ENCODE peak calls at places on chromosomes 13 and 19, in four cellular contexts. One of them, this sample, is unnamed.

GRCh38 chr19:38921420-38922274 is 8.9 kb downstream of the SARS2 start:
- DNase-seq in HCT116: no peak
- DNase-seq in cardiac muscle cell: no peak
- DNase-seq in colonic mucosa: no peak
- DNase-seq in this sample: no peak

GRCh38 chr19:36236946-36237310 is 22.0 kb downstream of the ZNF146 start:
- DNase-seq in HCT116: no peak
- DNase-seq in cardiac muscle cell: no peak
- DNase-seq in colonic mucosa: no peak
- DNase-seq in this sample: no peak

GRCh38 chr19:10637894-10638293 is 12.5 kb downstream of the SLC44A2 start:
- DNase-seq in HCT116: no peak
- DNase-seq in cardiac muscle cell: no peak
- DNase-seq in colonic mucosa: no peak
- DNase-seq in this sample: no peak

GRCh38 chr13:76975863-76976262 is 16.0 kb upstream of the CLN5 start:
- DNase-seq in HCT116: no peak
- DNase-seq in cardiac muscle cell: no peak
- DNase-seq in colonic mucosa: no peak
- DNase-seq in this sample: no peak

GRCh38 chr13:94061316-94061715 is 418.2 kb downstream of the DCT start:
- DNase-seq in HCT116: no peak
- DNase-seq in cardiac muscle cell: no peak
- DNase-seq in colonic mucosa: no peak
- DNase-seq in this sample: no peak

GRCh38 chr19:50909240-50910070 is 1.7 kb downstream of the KLK4 start:
- DNase-seq in HCT116: peak; percentile 85
- DNase-seq in cardiac muscle cell: peak; percentile 50
- DNase-seq in colonic mucosa: peak; percentile 90
- DNase-seq in this sample: no peak

GRCh38 chr13:110431851-110432294 is 124.8 kb downstream of the COL4A2 start:
- DNase-seq in HCT116: no peak
- DNase-seq in cardiac muscle cell: no peak
- DNase-seq in colonic mucosa: no peak
- DNase-seq in this sample: peak; percentile 58

GRCh38 chr13:25630327-25630726 is 258.6 kb downstream of the ATP8A2 start:
- DNase-seq in HCT116: no peak
- DNase-seq in cardiac muscle cell: no peak
- DNase-seq in colonic mucosa: no peak
- DNase-seq in this sample: no peak

GRCh38 chr13:113785051-113786010 is 26.3 kb downstream of the TMEM255B start:
- DNase-seq in HCT116: peak; percentile 48
- DNase-seq in cardiac muscle cell: peak; percentile 19
- DNase-seq in colonic mucosa: no peak
- DNase-seq in this sample: no peak

GRCh38 chr19:22831211-22831610 is 880 bp upstream of the ZNF723 start:
- DNase-seq in HCT116: no peak
- DNase-seq in cardiac muscle cell: no peak
- DNase-seq in colonic mucosa: no peak
- DNase-seq in this sample: no peak

GRCh38 chr19:44745386-44745831 is 3.1 kb upstream of the BCL3 start:
- DNase-seq in HCT116: peak; percentile 26
- DNase-seq in cardiac muscle cell: peak; percentile 92
- DNase-seq in colonic mucosa: peak; percentile 89
- DNase-seq in this sample: peak; percentile 84

GRCh38 chr13:26562538-26562890 is 5.0 kb downstream of the WASF3 start:
- DNase-seq in HCT116: no peak
- DNase-seq in cardiac muscle cell: no peak
- DNase-seq in colonic mucosa: no peak
- DNase-seq in this sample: no peak

GRCh38 chr13:46317120-46317519 is 69.9 kb downstream of the RUBCNL start:
- DNase-seq in HCT116: no peak
- DNase-seq in cardiac muscle cell: peak; percentile 58
- DNase-seq in colonic mucosa: no peak
- DNase-seq in this sample: no peak

GRCh38 chr19:51398096-51398704 is 7.8 kb upstream of the C19orf84 start:
- DNase-seq in HCT116: no peak
- DNase-seq in cardiac muscle cell: peak; percentile 39
- DNase-seq in colonic mucosa: no peak
- DNase-seq in this sample: no peak

GRCh38 chr13:27076411-27076810 is 95.2 kb downstream of the USP12 start:
- DNase-seq in HCT116: no peak
- DNase-seq in cardiac muscle cell: peak; percentile 74
- DNase-seq in colonic mucosa: no peak
- DNase-seq in this sample: no peak

GRCh38 chr19:46495789-46496099 is at the start of gene PNMA8B:
- DNase-seq in HCT116: no peak
- DNase-seq in cardiac muscle cell: peak; percentile 71
- DNase-seq in colonic mucosa: peak; percentile 26
- DNase-seq in this sample: no peak

GRCh38 chr19:18419195-18419698 is at the start of gene SSBP4:
- DNase-seq in HCT116: no peak
- DNase-seq in cardiac muscle cell: peak; percentile 90
- DNase-seq in colonic mucosa: peak; percentile 74
- DNase-seq in this sample: no peak

GRCh38 chr19:11169896-11170678 is 14.5 kb upstream of the SPC24 start:
- DNase-seq in HCT116: no peak
- DNase-seq in cardiac muscle cell: peak; percentile 84
- DNase-seq in colonic mucosa: no peak
- DNase-seq in this sample: no peak

GRCh38 chr13:76684336-76684735 is 201.9 kb downstream of the KCTD12 start:
- DNase-seq in HCT116: no peak
- DNase-seq in cardiac muscle cell: peak; percentile 48
- DNase-seq in colonic mucosa: no peak
- DNase-seq in this sample: no peak

GRCh38 chr13:113550453-113550852 is 34.1 kb upstream of the TFDP1 start:
- DNase-seq in HCT116: no peak
- DNase-seq in cardiac muscle cell: no peak
- DNase-seq in colonic mucosa: peak; percentile 6
- DNase-seq in this sample: no peak

GRCh38 chr19:1465191-1466016 is 13.6 kb downstream of the C19orf25 start:
- DNase-seq in HCT116: no peak
- DNase-seq in cardiac muscle cell: no peak
- DNase-seq in colonic mucosa: peak; percentile 63
- DNase-seq in this sample: no peak

GRCh38 chr13:78326608-78327007 is 276.7 kb downstream of the POU4F1 start:
- DNase-seq in HCT116: no peak
- DNase-seq in cardiac muscle cell: no peak
- DNase-seq in colonic mucosa: no peak
- DNase-seq in this sample: no peak

GRCh38 chr13:28729541-28729940 is 10.8 kb upstream of the SLC46A3 start:
- DNase-seq in HCT116: no peak
- DNase-seq in cardiac muscle cell: no peak
- DNase-seq in colonic mucosa: no peak
- DNase-seq in this sample: no peak

GRCh38 chr19:571127-571974 is 1.0 kb upstream of the BSG start:
- DNase-seq in HCT116: no peak
- DNase-seq in cardiac muscle cell: peak; percentile 37
- DNase-seq in colonic mucosa: peak; percentile 76
- DNase-seq in this sample: no peak

GRCh38 chr13:96751089-96751488 is 243.2 kb downstream of the OXGR1 start:
- DNase-seq in HCT116: no peak
- DNase-seq in cardiac muscle cell: no peak
- DNase-seq in colonic mucosa: no peak
- DNase-seq in this sample: no peak

GRCh38 chr19:45554481-45554880 is 30.1 kb downstream of the OPA3 start:
- DNase-seq in HCT116: no peak
- DNase-seq in cardiac muscle cell: no peak
- DNase-seq in colonic mucosa: no peak
- DNase-seq in this sample: no peak

GRCh38 chr19:51994048-51994644 is 7.5 kb upstream of the ZNF350 start:
- DNase-seq in HCT116: no peak
- DNase-seq in cardiac muscle cell: no peak
- DNase-seq in colonic mucosa: no peak
- DNase-seq in this sample: no peak

GRCh38 chr13:21949818-21950429 is 279.1 kb downstream of the FGF9 start:
- DNase-seq in HCT116: no peak
- DNase-seq in cardiac muscle cell: no peak
- DNase-seq in colonic mucosa: no peak
- DNase-seq in this sample: no peak

GRCh38 chr13:102400619-102401125 is 1.2 kb downstream of the FGF14 start:
- DNase-seq in HCT116: no peak
- DNase-seq in cardiac muscle cell: no peak
- DNase-seq in colonic mucosa: no peak
- DNase-seq in this sample: peak; percentile 64

GRCh38 chr13:48508001-48508400 is 24.9 kb downstream of the RCBTB2 start:
- DNase-seq in HCT116: no peak
- DNase-seq in cardiac muscle cell: no peak
- DNase-seq in colonic mucosa: no peak
- DNase-seq in this sample: no peak

GRCh38 chr13:103663996-103664395 is 597.8 kb upstream of the SLC10A2 start:
- DNase-seq in HCT116: no peak
- DNase-seq in cardiac muscle cell: no peak
- DNase-seq in colonic mucosa: no peak
- DNase-seq in this sample: no peak

GRCh38 chr19:42965204-42965603 is 28.2 kb upstream of the PSG7 start:
- DNase-seq in HCT116: no peak
- DNase-seq in cardiac muscle cell: no peak
- DNase-seq in colonic mucosa: no peak
- DNase-seq in this sample: no peak

GRCh38 chr13:97259787-97260641 is 37.9 kb downstream of the MBNL2 start:
- DNase-seq in HCT116: no peak
- DNase-seq in cardiac muscle cell: peak; percentile 85
- DNase-seq in colonic mucosa: no peak
- DNase-seq in this sample: no peak

GRCh38 chr19:50568321-50569022 is at the start of gene LRRC4B:
- DNase-seq in HCT116: no peak
- DNase-seq in cardiac muscle cell: peak; percentile 16
- DNase-seq in colonic mucosa: no peak
- DNase-seq in this sample: no peak

GRCh38 chr13:99651016-99651415 is 149.7 kb downstream of the TM9SF2 start:
- DNase-seq in HCT116: no peak
- DNase-seq in cardiac muscle cell: no peak
- DNase-seq in colonic mucosa: no peak
- DNase-seq in this sample: no peak

GRCh38 chr19:850221-850978 is 1.7 kb upstream of the ELANE start:
- DNase-seq in HCT116: no peak
- DNase-seq in cardiac muscle cell: peak; percentile 100
- DNase-seq in colonic mucosa: peak; percentile 75
- DNase-seq in this sample: peak; percentile 95

GRCh38 chr13:50386527-50387123 is 371.4 kb downstream of the KCNRG start:
- DNase-seq in HCT116: no peak
- DNase-seq in cardiac muscle cell: peak; percentile 58
- DNase-seq in colonic mucosa: no peak
- DNase-seq in this sample: no peak

GRCh38 chr13:50388481-50388880 is 373.2 kb downstream of the KCNRG start:
- DNase-seq in HCT116: no peak
- DNase-seq in cardiac muscle cell: no peak
- DNase-seq in colonic mucosa: no peak
- DNase-seq in this sample: no peak

GRCh38 chr13:50387124-50387581 is 371.9 kb downstream of the KCNRG start:
- DNase-seq in HCT116: no peak
- DNase-seq in cardiac muscle cell: no peak
- DNase-seq in colonic mucosa: peak; percentile 51
- DNase-seq in this sample: peak; percentile 72

GRCh38 chr13:50390503-50391248 is 375.4 kb downstream of the KCNRG start:
- DNase-seq in HCT116: no peak
- DNase-seq in cardiac muscle cell: no peak
- DNase-seq in colonic mucosa: no peak
- DNase-seq in this sample: no peak

GRCh38 chr13:50389726-50390125 is 374.5 kb downstream of the KCNRG start:
- DNase-seq in HCT116: no peak
- DNase-seq in cardiac muscle cell: no peak
- DNase-seq in colonic mucosa: no peak
- DNase-seq in this sample: no peak
- H3K27ac ChIP-seq in HCT116: no peak overlapping the region
- H3K27ac ChIP-seq in cardiac muscle cell: no peak overlapping the region
- H3K27ac ChIP-seq in colonic mucosa: no peak overlapping the region
- H3K27ac ChIP-seq in this sample: no peak overlapping the region

GRCh38 chr19:13103961-13104847 is 1.5 kb upstream of the LYL1 start:
- DNase-seq in HCT116: no peak
- DNase-seq in cardiac muscle cell: no peak
- DNase-seq in colonic mucosa: peak; percentile 62
- DNase-seq in this sample: peak; percentile 68
- TF ChIP-seq CTCF in HCT116: peak; percentile 56
- TF ChIP-seq CTCF in cardiac muscle cell: peak; percentile 71
- TF ChIP-seq CTCF in colonic mucosa: peak; percentile 63
- TF ChIP-seq CTCF in this sample: peak; percentile 82

GRCh38 chr19:3606174-3606689 is 443 bp downstream of the TBXA2R start:
- DNase-seq in HCT116: peak; percentile 10
- DNase-seq in cardiac muscle cell: no peak
- DNase-seq in colonic mucosa: peak; percentile 79
- DNase-seq in this sample: no peak

GRCh38 chr19:3605770-3606169 is 905 bp downstream of the TBXA2R start:
- DNase-seq in HCT116: no peak
- DNase-seq in cardiac muscle cell: no peak
- DNase-seq in colonic mucosa: no peak
- DNase-seq in this sample: no peak

GRCh38 chr19:3607398-3608078 is 863 bp upstream of the TBXA2R start:
- DNase-seq in HCT116: no peak
- DNase-seq in cardiac muscle cell: peak; percentile 54
- DNase-seq in colonic mucosa: peak; percentile 36
- DNase-seq in this sample: no peak

GRCh38 chr19:3608079-3608641 is 1.5 kb upstream of the TBXA2R start:
- DNase-seq in HCT116: no peak
- DNase-seq in cardiac muscle cell: no peak
- DNase-seq in colonic mucosa: no peak
- DNase-seq in this sample: no peak

GRCh38 chr19:3606690-3607289 is at the start of gene TBXA2R:
- DNase-seq in HCT116: peak; percentile 19
- DNase-seq in cardiac muscle cell: peak; percentile 64
- DNase-seq in colonic mucosa: peak; percentile 80
- DNase-seq in this sample: peak; percentile 76
- H3K4me1 ChIP-seq in HCT116: peaks cover 13% of the 10 kb centered on the region
- H3K4me1 ChIP-seq in cardiac muscle cell: peaks cover 13% of the 10 kb centered on the region
- H3K4me1 ChIP-seq in colonic mucosa: peaks cover 18% of the 10 kb centered on the region
- H3K4me1 ChIP-seq in this sample: no peaks in the 10 kb centered on the region

DNA sequence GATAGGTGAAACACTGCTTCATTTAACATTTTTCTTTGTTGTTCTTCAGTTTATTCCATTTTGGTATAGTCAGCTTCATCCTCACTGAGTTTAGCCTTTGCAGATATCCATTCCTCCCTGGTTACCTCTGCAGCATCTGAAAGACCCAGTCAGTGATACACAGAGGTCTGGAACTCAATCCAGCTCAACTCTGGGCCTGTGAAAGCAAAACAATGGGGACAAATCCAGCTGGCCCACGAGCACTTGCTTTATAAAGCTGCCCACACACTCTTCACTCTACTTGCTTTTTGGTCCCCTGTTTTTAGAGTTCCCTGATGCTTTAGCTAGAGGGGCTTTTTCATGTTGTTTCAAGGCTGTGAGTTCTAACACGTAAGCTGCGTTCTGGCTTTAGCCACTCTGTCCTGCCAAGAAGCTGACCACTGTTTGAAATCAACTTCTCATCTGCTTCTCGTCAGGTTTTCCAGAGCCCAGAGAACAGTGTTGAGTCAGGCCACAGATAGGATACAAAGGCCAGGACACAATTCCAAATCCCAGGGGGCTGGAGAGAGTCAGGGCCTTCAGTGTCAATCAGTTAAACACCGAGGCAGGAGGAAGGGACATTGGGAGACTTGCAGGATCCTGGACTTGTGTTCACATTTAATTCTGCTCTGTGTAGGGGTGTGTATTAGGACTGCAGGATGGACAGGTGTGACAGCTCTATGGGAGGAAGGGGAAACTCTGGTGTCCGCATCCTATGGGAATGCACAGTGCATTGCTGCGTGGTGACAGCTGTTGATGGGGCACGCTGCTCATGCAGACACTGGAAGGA is 83.5 kb upstream of the RNF113B start:
- DNase-seq in HCT116: no peak
- DNase-seq in cardiac muscle cell: no peak
- DNase-seq in colonic mucosa: no peak
- DNase-seq in this sample: no peak
- H3K27ac ChIP-seq in HCT116: no peak overlapping the region
- H3K27ac ChIP-seq in cardiac muscle cell: peak overlapping the region; percentile 66
- H3K27ac ChIP-seq in colonic mucosa: no peak overlapping the region
- H3K27ac ChIP-seq in this sample: no peak overlapping the region

This sample was measured in right atrium auricular region.